ENCODE peak calls at places on chromosome X, in nine cellular contexts. Z is HCT116, V is left ventricle myocardium inferior, M is PC-3, R is Panc1, S is stomach, P is breast epithelium, F is pancreas, T is psoas muscle. B is an unnamed sample.

GRCh38 chrX:46328133-46328532 is 217.1 kb downstream of the ZNF674 start:
- DNase-seq in Z (no peak), V (no peak), M (no peak), R (no peak), S (no peak), P (no peak), F (no peak), T (no peak), B (no peak)

GRCh38 chrX:38312436-38312835 is 14.9 kb downstream of the RPGR start:
- DNase-seq in Z (peak; percentile 56), V (no peak), M (peak; percentile 92), R (peak; percentile 66), S (no peak), P (no peak), F (no peak), T (no peak), B (no peak)

GRCh38 chrX:73127700-73128241 is 48.5 kb upstream of the PABPC1L2A start:
- DNase-seq in Z (no peak), V (no peak), M (peak; percentile 51), R (no peak), S (no peak), P (no peak), F (peak; percentile 14), T (peak; percentile 38), B (no peak)

GRCh38 chrX:154444001-154444754 is at the start of gene FAM50A:
- DNase-seq in Z (no peak), V (peak; percentile 87), M (peak; percentile 61), R (no peak), S (peak; percentile 82), P (peak; percentile 64), F (peak; percentile 72), T (peak; percentile 89), B (peak; percentile 54)

GRCh38 chrX:45849261-45849660 is 648.6 kb upstream of the DIPK2B start:
- DNase-seq in Z (peak; percentile 57), V (no peak), M (peak; percentile 85), R (no peak), S (no peak), P (no peak), F (no peak), T (no peak), B (no peak)

GRCh38 chrX:71978164-71978563 is 67.5 kb downstream of the NHSL2 start:
- DNase-seq in Z (no peak), V (no peak), M (no peak), R (no peak), S (no peak), P (no peak), F (no peak), T (no peak), B (no peak)

GRCh38 chrX:131821945-131822622 is 201.0 kb upstream of the STK26 start:
- DNase-seq in Z (no peak), V (no peak), M (no peak), R (no peak), S (peak; percentile 78), P (peak; percentile 82), F (peak; percentile 82), T (peak; percentile 80), B (no peak)

GRCh38 chrX:85988353-85988752 is 59.0 kb downstream of the CHM start:
- DNase-seq in Z (no peak), V (no peak), M (no peak), R (no peak), S (no peak), P (no peak), F (no peak), T (no peak), B (no peak)

GRCh38 chrX:84339507-84340364 is 151.7 kb upstream of the RPS6KA6 start:
- DNase-seq in Z (no peak), V (no peak), M (peak; percentile 54), R (no peak), S (no peak), P (no peak), F (no peak), T (no peak), B (no peak)

GRCh38 chrX:150547511-150548115 is 20.8 kb upstream of the MTM1 start:
- DNase-seq in Z (no peak), V (peak; percentile 69), M (no peak), R (no peak), S (peak; percentile 66), P (peak; percentile 41), F (peak; percentile 71), T (peak; percentile 83), B (no peak)

GRCh38 chrX:108735087-108735679 is 1.2 kb downstream of the IRS4 start:
- DNase-seq in Z (no peak), V (no peak), M (no peak), R (no peak), S (no peak), P (no peak), F (no peak), T (no peak), B (no peak)

GRCh38 chrX:47854474-47854873 is 17.8 kb downstream of the ZNF81 start:
- DNase-seq in Z (no peak), V (peak; percentile 9), M (peak; percentile 30), R (no peak), S (peak; percentile 44), P (no peak), F (no peak), T (no peak), B (peak; percentile 32)

GRCh38 chrX:97563531-97564133 is 679.9 kb downstream of the RPA4 start:
- DNase-seq in Z (no peak), V (peak; percentile 16), M (peak; percentile 11), R (no peak), S (peak; percentile 31), P (no peak), F (no peak), T (no peak), B (peak; percentile 1)

GRCh38 chrX:12771445-12772069 is 19.7 kb upstream of the PRPS2 start:
- DNase-seq in Z (peak; percentile 44), V (peak; percentile 22), M (peak; percentile 78), R (no peak), S (peak; percentile 63), P (no peak), F (peak; percentile 37), T (peak; percentile 58), B (peak; percentile 67)

GRCh38 chrX:50067435-50068292 is 133.1 kb downstream of the AKAP4 start:
- DNase-seq in Z (no peak), V (no peak), M (no peak), R (no peak), S (no peak), P (no peak), F (peak; percentile 22), T (no peak), B (no peak)

GRCh38 chrX:14356401-14356800 is 172.9 kb upstream of the GLRA2 start:
- DNase-seq in Z (no peak), V (no peak), M (peak; percentile 50), R (no peak), S (no peak), P (no peak), F (no peak), T (no peak), B (no peak)

GRCh38 chrX:116284383-116284782 is 113.8 kb downstream of the AGTR2 start:
- DNase-seq in Z (no peak), V (no peak), M (peak; percentile 82), R (no peak), S (no peak), P (no peak), F (no peak), T (no peak), B (no peak)
- H3K27ac ChIP-seq in Z (no peak overlapping the region), V (no peak overlapping the region), M (peak overlapping the region; percentile 65), R (no peak overlapping the region), S (no peak overlapping the region), P (no peak overlapping the region), F (no peak overlapping the region), T (no peak overlapping the region), B (no peak overlapping the region)

GRCh38 chrX:10756365-10756915 is 136.1 kb upstream of the MID1 start:
- DNase-seq in Z (peak; percentile 18), V (no peak), M (peak; percentile 73), R (no peak), S (no peak), P (no peak), F (no peak), T (no peak), B (no peak)
- TF ChIP-seq CTCF in Z (no peak), V (no peak), M (no peak), R (peak; percentile 18), S (no peak), P (no peak), F (no peak), T (no peak), B (no peak)

GRCh38 chrX:133370719-133371275 is 44.5 kb downstream of the GPC4 start:
- DNase-seq in Z (no peak), V (no peak), M (no peak), R (no peak), S (no peak), P (no peak), F (no peak), T (no peak), B (no peak)

GRCh38 chrX:133374874-133375387 is 40.4 kb downstream of the GPC4 start:
- DNase-seq in Z (no peak), V (no peak), M (no peak), R (no peak), S (no peak), P (no peak), F (no peak), T (no peak), B (no peak)

GRCh38 chrX:133376422-133376821 is 38.9 kb downstream of the GPC4 start:
- DNase-seq in Z (no peak), V (no peak), M (no peak), R (no peak), S (no peak), P (no peak), F (no peak), T (no peak), B (no peak)

GRCh38 chrX:133373366-133374079 is 41.8 kb downstream of the GPC4 start:
- DNase-seq in Z (no peak), V (no peak), M (no peak), R (no peak), S (no peak), P (no peak), F (peak; percentile 41), T (no peak), B (no peak)

DNA sequence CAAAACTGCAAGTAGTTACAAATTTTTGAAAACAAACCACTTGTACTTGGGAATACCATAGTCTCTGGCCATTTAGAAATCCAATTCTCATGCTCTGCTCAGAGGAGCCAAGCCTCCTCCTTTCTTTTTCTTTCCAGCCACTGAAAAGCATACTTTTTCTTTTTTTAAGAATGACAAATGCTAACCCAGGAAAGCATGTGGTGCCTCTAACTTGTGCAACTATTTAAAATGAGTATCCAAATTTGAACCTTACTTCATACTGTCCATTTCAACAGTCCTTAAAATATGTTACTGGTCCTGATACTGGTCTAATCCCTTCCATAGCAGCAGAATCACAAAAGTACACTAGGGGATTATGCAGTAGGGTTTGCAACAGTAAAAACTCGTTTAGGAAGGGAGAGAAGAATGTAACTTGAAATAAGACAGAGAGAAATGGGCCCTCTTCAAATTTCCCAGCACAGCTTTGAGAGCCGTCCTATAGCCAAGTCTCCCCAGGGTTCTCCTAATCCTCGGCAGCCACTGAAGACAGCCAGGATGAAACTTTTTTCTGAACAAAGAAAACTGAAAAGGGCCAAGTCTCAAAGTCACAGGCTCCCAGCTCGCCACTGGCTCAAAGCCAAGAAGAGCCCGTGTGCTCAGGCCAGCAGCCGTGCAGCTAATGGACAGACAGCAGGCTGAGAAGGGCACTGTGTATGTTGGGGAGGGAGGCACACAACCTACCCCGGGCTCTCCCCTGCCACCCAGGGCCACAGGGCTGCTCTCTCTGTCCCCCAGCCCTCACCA is 39.5 kb downstream of the GPC4 start:
- DNase-seq in Z (no peak), V (peak; percentile 13), M (no peak), R (no peak), S (peak; percentile 40), P (no peak), F (no peak), T (peak; percentile 54), B (no peak)
- H3K27ac ChIP-seq in Z (no peak overlapping the region), V (no peak overlapping the region), M (no peak overlapping the region), R (no peak overlapping the region), S (no peak overlapping the region), P (no peak overlapping the region), F (no peak overlapping the region), T (peak overlapping the region; percentile 30), B (no peak overlapping the region)

GRCh38 chrX:41137589-41137988 is 52.3 kb downstream of the USP9X start:
- DNase-seq in Z (no peak), V (no peak), M (peak; percentile 27), R (no peak), S (no peak), P (no peak), F (no peak), T (no peak), B (no peak)
- TF ChIP-seq CTCF in Z (no peak), V (peak; percentile 35), M (peak; percentile 54), R (peak; percentile 23), S (no peak), P (no peak), F (peak; percentile 18), T (peak; percentile 42), B (peak; percentile 35)

B was measured in CD4-positive, alpha-beta T cell.